ENCODE peak calls at places on chromosomes 6 and 20, in ten cellular contexts. One of them, this sample, is unnamed.

GRCh38 chr6:112432853-112433252 is 85.7 kb downstream of the RFPL4B start:
- DNase-seq in fibroblast of the aortic adventitia: no peak
- DNase-seq in nephron progenitor cell: no peak
- DNase-seq in cardiac fibroblast: no peak
- DNase-seq in MM.1S: no peak
- DNase-seq in AG09309: no peak
- DNase-seq in type B pancreatic cell: no peak
- DNase-seq in endodermal cell: no peak
- DNase-seq in HL-60: no peak
- DNase-seq in colonic mucosa: no peak
- DNase-seq in this sample: no peak

GRCh38 chr6:45474376-45474775 is 96.6 kb upstream of the SUPT3H start:
- DNase-seq in fibroblast of the aortic adventitia: no peak
- DNase-seq in nephron progenitor cell: no peak
- DNase-seq in cardiac fibroblast: no peak
- DNase-seq in MM.1S: no peak
- DNase-seq in AG09309: no peak
- DNase-seq in type B pancreatic cell: no peak
- DNase-seq in endodermal cell: no peak
- DNase-seq in HL-60: no peak
- DNase-seq in colonic mucosa: no peak
- DNase-seq in this sample: no peak

GRCh38 chr6:146901940-146902816 is 302.0 kb upstream of the STXBP5 start:
- DNase-seq in fibroblast of the aortic adventitia: peak; percentile 62
- DNase-seq in nephron progenitor cell: no peak
- DNase-seq in cardiac fibroblast: peak; percentile 61
- DNase-seq in MM.1S: no peak
- DNase-seq in AG09309: no peak
- DNase-seq in type B pancreatic cell: no peak
- DNase-seq in endodermal cell: no peak
- DNase-seq in HL-60: no peak
- DNase-seq in colonic mucosa: no peak
- DNase-seq in this sample: no peak

GRCh38 chr6:94341173-94341572 is 921.8 kb upstream of the EPHA7 start:
- DNase-seq in fibroblast of the aortic adventitia: no peak
- DNase-seq in nephron progenitor cell: no peak
- DNase-seq in cardiac fibroblast: no peak
- DNase-seq in MM.1S: no peak
- DNase-seq in AG09309: no peak
- DNase-seq in type B pancreatic cell: no peak
- DNase-seq in endodermal cell: peak; percentile 51
- DNase-seq in HL-60: no peak
- DNase-seq in colonic mucosa: no peak
- DNase-seq in this sample: no peak

GRCh38 chr6:69390125-69390524 is 406.7 kb downstream of the LMBRD1 start:
- DNase-seq in fibroblast of the aortic adventitia: no peak
- DNase-seq in nephron progenitor cell: no peak
- DNase-seq in cardiac fibroblast: no peak
- DNase-seq in MM.1S: peak; percentile 13
- DNase-seq in AG09309: no peak
- DNase-seq in type B pancreatic cell: no peak
- DNase-seq in endodermal cell: no peak
- DNase-seq in HL-60: no peak
- DNase-seq in colonic mucosa: no peak
- DNase-seq in this sample: no peak

GRCh38 chr20:43925215-43925614 is 10.6 kb downstream of the TOX2 start:
- DNase-seq in fibroblast of the aortic adventitia: no peak
- DNase-seq in nephron progenitor cell: no peak
- DNase-seq in cardiac fibroblast: no peak
- DNase-seq in MM.1S: no peak
- DNase-seq in AG09309: no peak
- DNase-seq in type B pancreatic cell: no peak
- DNase-seq in endodermal cell: no peak
- DNase-seq in HL-60: no peak
- DNase-seq in colonic mucosa: no peak
- DNase-seq in this sample: no peak

GRCh38 chr6:154229796-154230195 is 126.8 kb downstream of the IPCEF1 start:
- DNase-seq in fibroblast of the aortic adventitia: no peak
- DNase-seq in nephron progenitor cell: no peak
- DNase-seq in cardiac fibroblast: no peak
- DNase-seq in MM.1S: no peak
- DNase-seq in AG09309: no peak
- DNase-seq in type B pancreatic cell: no peak
- DNase-seq in endodermal cell: no peak
- DNase-seq in HL-60: no peak
- DNase-seq in colonic mucosa: no peak
- DNase-seq in this sample: no peak

GRCh38 chr6:89928604-89929003 is 34.3 kb downstream of the GJA10 start:
- DNase-seq in fibroblast of the aortic adventitia: peak; percentile 32
- DNase-seq in nephron progenitor cell: no peak
- DNase-seq in cardiac fibroblast: peak; percentile 59
- DNase-seq in MM.1S: no peak
- DNase-seq in AG09309: no peak
- DNase-seq in type B pancreatic cell: no peak
- DNase-seq in endodermal cell: no peak
- DNase-seq in HL-60: no peak
- DNase-seq in colonic mucosa: no peak
- DNase-seq in this sample: no peak

GRCh38 chr6:13328076-13328874 is at the start of gene TBC1D7:
- DNase-seq in fibroblast of the aortic adventitia: peak; percentile 90
- DNase-seq in nephron progenitor cell: peak; percentile 96
- DNase-seq in cardiac fibroblast: peak; percentile 94
- DNase-seq in MM.1S: peak; percentile 91
- DNase-seq in AG09309: peak; percentile 46
- DNase-seq in type B pancreatic cell: peak; percentile 97
- DNase-seq in endodermal cell: peak; percentile 98
- DNase-seq in HL-60: peak; percentile 81
- DNase-seq in colonic mucosa: peak; percentile 93
- DNase-seq in this sample: peak; percentile 93

GRCh38 chr6:13328875-13329183 is 492 bp upstream of the TBC1D7 start:
- DNase-seq in fibroblast of the aortic adventitia: no peak
- DNase-seq in nephron progenitor cell: no peak
- DNase-seq in cardiac fibroblast: no peak
- DNase-seq in MM.1S: no peak
- DNase-seq in AG09309: no peak
- DNase-seq in type B pancreatic cell: no peak
- DNase-seq in endodermal cell: no peak
- DNase-seq in HL-60: no peak
- DNase-seq in colonic mucosa: no peak
- DNase-seq in this sample: no peak

GRCh38 chr6:13334953-13335352 is 6.6 kb upstream of the TBC1D7 start:
- DNase-seq in fibroblast of the aortic adventitia: peak; percentile 84
- DNase-seq in nephron progenitor cell: no peak
- DNase-seq in cardiac fibroblast: peak; percentile 46
- DNase-seq in MM.1S: no peak
- DNase-seq in AG09309: no peak
- DNase-seq in type B pancreatic cell: no peak
- DNase-seq in endodermal cell: peak; percentile 71
- DNase-seq in HL-60: no peak
- DNase-seq in colonic mucosa: no peak
- DNase-seq in this sample: no peak

GRCh38 chr6:13332349-13332706 is 4.0 kb upstream of the TBC1D7 start:
- DNase-seq in fibroblast of the aortic adventitia: no peak
- DNase-seq in nephron progenitor cell: no peak
- DNase-seq in cardiac fibroblast: no peak
- DNase-seq in MM.1S: no peak
- DNase-seq in AG09309: no peak
- DNase-seq in type B pancreatic cell: no peak
- DNase-seq in endodermal cell: peak; percentile 26
- DNase-seq in HL-60: no peak
- DNase-seq in colonic mucosa: no peak
- DNase-seq in this sample: no peak

DNA sequence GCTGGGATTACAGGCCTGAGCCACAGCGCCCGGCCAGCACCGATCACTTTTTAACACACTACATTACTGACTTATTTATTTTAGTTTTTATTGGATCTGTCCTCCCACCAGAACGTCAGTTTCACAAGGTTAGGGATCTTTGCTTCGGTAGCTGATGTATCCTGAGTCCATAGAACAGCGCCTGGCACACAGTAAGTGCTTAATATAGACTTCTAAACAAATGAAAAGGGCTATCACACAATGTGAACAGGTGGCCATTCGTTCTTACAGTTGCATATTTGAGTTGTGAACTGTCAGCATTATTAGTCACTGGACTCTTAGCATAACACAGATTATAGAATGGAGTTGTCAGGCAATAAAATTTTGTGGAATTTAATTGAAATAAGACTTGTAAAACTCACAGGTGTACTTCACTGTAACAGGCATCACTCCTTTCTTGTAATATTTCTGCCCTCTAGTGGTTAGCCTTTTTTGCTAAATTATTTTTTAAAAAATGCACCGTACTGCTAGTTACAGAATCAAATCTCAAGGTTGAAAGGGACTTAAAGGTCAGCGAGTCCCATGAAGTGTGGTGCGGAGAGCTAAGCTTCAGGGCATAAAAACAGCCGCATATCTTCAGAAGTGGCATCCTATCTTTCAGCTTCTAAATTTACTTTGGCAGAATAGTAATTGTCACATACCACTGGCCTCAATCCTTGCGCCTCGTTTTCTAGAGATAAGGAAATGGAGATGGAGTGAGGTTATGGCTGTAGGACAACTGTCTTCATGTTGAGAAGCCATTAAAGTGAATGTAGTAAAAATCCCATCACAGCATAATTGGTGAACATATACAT is 3.4 kb upstream of the TBC1D7 start:
- DNase-seq in fibroblast of the aortic adventitia: peak; percentile 58
- DNase-seq in nephron progenitor cell: no peak
- DNase-seq in cardiac fibroblast: peak; percentile 58
- DNase-seq in MM.1S: peak; percentile 57
- DNase-seq in AG09309: no peak
- DNase-seq in type B pancreatic cell: no peak
- DNase-seq in endodermal cell: peak; percentile 43
- DNase-seq in HL-60: no peak
- DNase-seq in colonic mucosa: no peak
- DNase-seq in this sample: no peak
- TF ChIP-seq CTCF in fibroblast of the aortic adventitia: peak; percentile 67
- TF ChIP-seq CTCF in nephron progenitor cell: peak; percentile 56
- TF ChIP-seq CTCF in cardiac fibroblast: peak; percentile 53
- TF ChIP-seq CTCF in MM.1S: peak; percentile 57
- TF ChIP-seq CTCF in AG09309: peak; percentile 55
- TF ChIP-seq CTCF in type B pancreatic cell: peak; percentile 74
- TF ChIP-seq CTCF in endodermal cell: peak; percentile 74
- TF ChIP-seq CTCF in HL-60: peak; percentile 42
- TF ChIP-seq CTCF in colonic mucosa: peak; percentile 64
- TF ChIP-seq CTCF in this sample: peak; percentile 76

GRCh38 chr6:42525132-42525531 is 38.7 kb upstream of the UBR2 start:
- DNase-seq in fibroblast of the aortic adventitia: no peak
- DNase-seq in nephron progenitor cell: no peak
- DNase-seq in cardiac fibroblast: no peak
- DNase-seq in MM.1S: no peak
- DNase-seq in AG09309: no peak
- DNase-seq in type B pancreatic cell: no peak
- DNase-seq in endodermal cell: no peak
- DNase-seq in HL-60: no peak
- DNase-seq in colonic mucosa: no peak
- DNase-seq in this sample: no peak
- TF ChIP-seq CTCF in fibroblast of the aortic adventitia: no peak
- TF ChIP-seq CTCF in nephron progenitor cell: no peak
- TF ChIP-seq CTCF in cardiac fibroblast: no peak
- TF ChIP-seq CTCF in MM.1S: no peak
- TF ChIP-seq CTCF in AG09309: no peak
- TF ChIP-seq CTCF in type B pancreatic cell: no peak
- TF ChIP-seq CTCF in endodermal cell: no peak
- TF ChIP-seq CTCF in HL-60: no peak
- TF ChIP-seq CTCF in colonic mucosa: no peak
- TF ChIP-seq CTCF in this sample: no peak

GRCh38 chr6:168050225-168050796 is 28.7 kb downstream of the FRMD1 start:
- DNase-seq in fibroblast of the aortic adventitia: no peak
- DNase-seq in nephron progenitor cell: peak; percentile 36
- DNase-seq in cardiac fibroblast: no peak
- DNase-seq in MM.1S: no peak
- DNase-seq in AG09309: no peak
- DNase-seq in type B pancreatic cell: no peak
- DNase-seq in endodermal cell: no peak
- DNase-seq in HL-60: no peak
- DNase-seq in colonic mucosa: no peak
- DNase-seq in this sample: peak; percentile 38

GRCh38 chr6:168052291-168052891 is 26.6 kb downstream of the FRMD1 start:
- DNase-seq in fibroblast of the aortic adventitia: no peak
- DNase-seq in nephron progenitor cell: no peak
- DNase-seq in cardiac fibroblast: no peak
- DNase-seq in MM.1S: no peak
- DNase-seq in AG09309: no peak
- DNase-seq in type B pancreatic cell: no peak
- DNase-seq in endodermal cell: no peak
- DNase-seq in HL-60: no peak
- DNase-seq in colonic mucosa: peak; percentile 64
- DNase-seq in this sample: no peak

GRCh38 chr6:168051648-168052047 is 27.4 kb downstream of the FRMD1 start:
- DNase-seq in fibroblast of the aortic adventitia: no peak
- DNase-seq in nephron progenitor cell: no peak
- DNase-seq in cardiac fibroblast: no peak
- DNase-seq in MM.1S: no peak
- DNase-seq in AG09309: no peak
- DNase-seq in type B pancreatic cell: no peak
- DNase-seq in endodermal cell: no peak
- DNase-seq in HL-60: no peak
- DNase-seq in colonic mucosa: no peak
- DNase-seq in this sample: peak; percentile 36

GRCh38 chr6:168049681-168050224 is 29.3 kb downstream of the FRMD1 start:
- DNase-seq in fibroblast of the aortic adventitia: no peak
- DNase-seq in nephron progenitor cell: no peak
- DNase-seq in cardiac fibroblast: no peak
- DNase-seq in MM.1S: no peak
- DNase-seq in AG09309: no peak
- DNase-seq in type B pancreatic cell: no peak
- DNase-seq in endodermal cell: no peak
- DNase-seq in HL-60: no peak
- DNase-seq in colonic mucosa: no peak
- DNase-seq in this sample: no peak

DNA sequence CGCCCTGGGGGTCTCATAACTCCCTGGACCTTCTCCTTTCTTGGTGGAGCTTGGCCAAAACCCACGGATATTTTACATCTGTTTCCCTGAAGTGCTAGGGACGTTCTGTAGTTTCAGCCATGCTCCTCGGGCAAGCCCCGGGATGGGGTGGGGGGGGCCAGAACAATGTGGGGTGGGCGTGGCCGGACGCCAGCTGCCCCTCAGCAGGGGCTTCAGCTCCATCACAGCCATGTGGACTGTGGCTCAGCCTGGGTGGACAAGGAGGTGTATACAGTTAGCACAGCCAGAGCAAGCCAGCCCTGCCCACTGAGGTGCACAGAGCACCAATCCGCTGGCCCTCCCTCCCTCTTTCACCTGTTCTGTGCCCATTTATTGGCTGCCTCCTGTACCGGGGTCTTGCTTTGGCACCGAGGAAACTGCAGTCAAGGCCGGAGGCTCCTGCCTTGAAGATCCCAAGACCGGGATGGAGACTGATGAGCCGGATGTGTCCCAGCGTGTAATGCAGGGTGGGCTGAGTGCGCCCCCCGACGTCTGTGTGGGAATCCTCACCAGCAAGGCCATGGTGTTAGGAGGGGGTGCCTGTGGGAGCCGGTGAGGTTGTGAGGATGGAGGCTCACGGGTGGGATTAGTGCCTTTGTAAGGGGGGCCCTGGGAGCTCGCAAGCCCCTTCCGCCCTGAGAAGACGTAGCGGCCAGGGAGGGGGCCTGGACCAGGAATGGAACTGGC is 28.0 kb downstream of the FRMD1 start:
- DNase-seq in fibroblast of the aortic adventitia: no peak
- DNase-seq in nephron progenitor cell: no peak
- DNase-seq in cardiac fibroblast: no peak
- DNase-seq in MM.1S: no peak
- DNase-seq in AG09309: no peak
- DNase-seq in type B pancreatic cell: no peak
- DNase-seq in endodermal cell: peak; percentile 73
- DNase-seq in HL-60: no peak
- DNase-seq in colonic mucosa: no peak
- DNase-seq in this sample: peak; percentile 33
- TF ChIP-seq CTCF in fibroblast of the aortic adventitia: no peak
- TF ChIP-seq CTCF in nephron progenitor cell: no peak
- TF ChIP-seq CTCF in cardiac fibroblast: peak; percentile 10
- TF ChIP-seq CTCF in MM.1S: no peak
- TF ChIP-seq CTCF in AG09309: peak; percentile 21
- TF ChIP-seq CTCF in type B pancreatic cell: no peak
- TF ChIP-seq CTCF in endodermal cell: peak; percentile 67
- TF ChIP-seq CTCF in HL-60: no peak
- TF ChIP-seq CTCF in colonic mucosa: no peak
- TF ChIP-seq CTCF in this sample: no peak

GRCh38 chr6:32085759-32086458 is 23.2 kb downstream of the TNXB start:
- DNase-seq in fibroblast of the aortic adventitia: no peak
- DNase-seq in nephron progenitor cell: no peak
- DNase-seq in cardiac fibroblast: no peak
- DNase-seq in MM.1S: no peak
- DNase-seq in AG09309: no peak
- DNase-seq in type B pancreatic cell: no peak
- DNase-seq in endodermal cell: no peak
- DNase-seq in HL-60: peak; percentile 31
- DNase-seq in colonic mucosa: no peak
- DNase-seq in this sample: no peak
- TF ChIP-seq CTCF in fibroblast of the aortic adventitia: no peak
- TF ChIP-seq CTCF in nephron progenitor cell: no peak
- TF ChIP-seq CTCF in cardiac fibroblast: no peak
- TF ChIP-seq CTCF in MM.1S: peak; percentile 29
- TF ChIP-seq CTCF in AG09309: no peak
- TF ChIP-seq CTCF in type B pancreatic cell: no peak
- TF ChIP-seq CTCF in endodermal cell: no peak
- TF ChIP-seq CTCF in HL-60: no peak
- TF ChIP-seq CTCF in colonic mucosa: no peak
- TF ChIP-seq CTCF in this sample: no peak